ENCODE peak calls at places on chromosome 13, in six cellular contexts. One of them, this sample, is unnamed. For H3K27me3, the result is how much of the 10 kb centered on the place peaks cover.

GRCh38 chr13:85332595-85332994 is 466.6 kb downstream of the SLITRK6 start:
- DNase-seq in prostate gland: no peak
- DNase-seq in hepatocyte: no peak
- DNase-seq in CD4-positive, CD25-positive, alpha-beta regulatory T cell: no peak
- DNase-seq in effector memory CD4-positive, alpha-beta T cell: no peak
- DNase-seq in small intestine: no peak
- DNase-seq in this sample: no peak

GRCh38 chr13:40777166-40777956 is 6.4 kb upstream of the MRPS31 start:
- DNase-seq in effector memory CD4-positive, alpha-beta T cell: no peak
- DNase-seq in prostate gland: peak
- DNase-seq in small intestine: peak
- DNase-seq in CD4-positive, CD25-positive, alpha-beta regulatory T cell: peak
- DNase-seq in hepatocyte: peak
- DNase-seq in this sample: peak

GRCh38 chr13:93265800-93266199 is 39.2 kb downstream of the GPC6 start:
- DNase-seq in effector memory CD4-positive, alpha-beta T cell: no peak
- DNase-seq in prostate gland: no peak
- DNase-seq in CD4-positive, CD25-positive, alpha-beta regulatory T cell: no peak
- DNase-seq in small intestine: no peak
- DNase-seq in hepatocyte: no peak
- DNase-seq in this sample: no peak

GRCh38 chr13:48184260-48184659 is 48.7 kb upstream of the ITM2B start:
- DNase-seq in hepatocyte: no peak
- DNase-seq in prostate gland: no peak
- DNase-seq in effector memory CD4-positive, alpha-beta T cell: no peak
- DNase-seq in small intestine: no peak
- DNase-seq in CD4-positive, CD25-positive, alpha-beta regulatory T cell: no peak
- DNase-seq in this sample: no peak

GRCh38 chr13:85040176-85040660 is 759.0 kb downstream of the SLITRK6 start:
- DNase-seq in prostate gland: no peak
- DNase-seq in hepatocyte: no peak
- DNase-seq in small intestine: no peak
- DNase-seq in effector memory CD4-positive, alpha-beta T cell: no peak
- DNase-seq in CD4-positive, CD25-positive, alpha-beta regulatory T cell: no peak
- DNase-seq in this sample: no peak

GRCh38 chr13:50126378-50127016 is 111.3 kb downstream of the KCNRG start:
- DNase-seq in small intestine: no peak
- DNase-seq in effector memory CD4-positive, alpha-beta T cell: no peak
- DNase-seq in hepatocyte: peak
- DNase-seq in CD4-positive, CD25-positive, alpha-beta regulatory T cell: peak
- DNase-seq in prostate gland: no peak
- DNase-seq in this sample: peak

GRCh38 chr13:111213964-111214726 is 99.0 kb downstream of the ARHGEF7 start:
- DNase-seq in hepatocyte: no peak
- DNase-seq in prostate gland: no peak
- DNase-seq in CD4-positive, CD25-positive, alpha-beta regulatory T cell: no peak
- DNase-seq in small intestine: no peak
- DNase-seq in effector memory CD4-positive, alpha-beta T cell: no peak
- DNase-seq in this sample: no peak

GRCh38 chr13:23695711-23696512 is 125.7 kb downstream of the TNFRSF19 start:
- DNase-seq in small intestine: peak
- DNase-seq in CD4-positive, CD25-positive, alpha-beta regulatory T cell: peak
- DNase-seq in hepatocyte: no peak
- DNase-seq in effector memory CD4-positive, alpha-beta T cell: no peak
- DNase-seq in prostate gland: no peak
- DNase-seq in this sample: peak

GRCh38 chr13:90201676-90202425 is 1145.6 kb upstream of the MIR17HG start:
- DNase-seq in small intestine: no peak
- DNase-seq in effector memory CD4-positive, alpha-beta T cell: no peak
- DNase-seq in prostate gland: no peak
- DNase-seq in hepatocyte: peak
- DNase-seq in CD4-positive, CD25-positive, alpha-beta regulatory T cell: no peak
- DNase-seq in this sample: no peak

GRCh38 chr13:40910324-40911050 is 108.6 kb downstream of the ELF1 start:
- DNase-seq in effector memory CD4-positive, alpha-beta T cell: no peak
- DNase-seq in CD4-positive, CD25-positive, alpha-beta regulatory T cell: no peak
- DNase-seq in small intestine: no peak
- DNase-seq in prostate gland: no peak
- DNase-seq in hepatocyte: no peak
- DNase-seq in this sample: peak

GRCh38 chr13:97191143-97191542 is 31.0 kb upstream of the MBNL2 start:
- DNase-seq in CD4-positive, CD25-positive, alpha-beta regulatory T cell: no peak
- DNase-seq in prostate gland: no peak
- DNase-seq in small intestine: peak
- DNase-seq in effector memory CD4-positive, alpha-beta T cell: no peak
- DNase-seq in hepatocyte: no peak
- DNase-seq in this sample: no peak

GRCh38 chr13:48431431-48431830 is 18.5 kb upstream of the LPAR6 start:
- DNase-seq in hepatocyte: no peak
- DNase-seq in effector memory CD4-positive, alpha-beta T cell: no peak
- DNase-seq in small intestine: no peak
- DNase-seq in prostate gland: no peak
- DNase-seq in CD4-positive, CD25-positive, alpha-beta regulatory T cell: no peak
- DNase-seq in this sample: no peak

GRCh38 chr13:102548811-102549210 is 48.0 kb upstream of the TPP2 start:
- DNase-seq in hepatocyte: no peak
- DNase-seq in CD4-positive, CD25-positive, alpha-beta regulatory T cell: no peak
- DNase-seq in small intestine: no peak
- DNase-seq in prostate gland: no peak
- DNase-seq in effector memory CD4-positive, alpha-beta T cell: no peak
- DNase-seq in this sample: no peak

GRCh38 chr13:66624302-66624701 is 605.8 kb downstream of the PCDH9 start:
- DNase-seq in effector memory CD4-positive, alpha-beta T cell: no peak
- DNase-seq in hepatocyte: no peak
- DNase-seq in prostate gland: no peak
- DNase-seq in CD4-positive, CD25-positive, alpha-beta regulatory T cell: no peak
- DNase-seq in small intestine: no peak
- DNase-seq in this sample: no peak

GRCh38 chr13:109274188-109274821 is 512.1 kb downstream of the IRS2 start:
- DNase-seq in CD4-positive, CD25-positive, alpha-beta regulatory T cell: no peak
- DNase-seq in prostate gland: no peak
- DNase-seq in small intestine: no peak
- DNase-seq in effector memory CD4-positive, alpha-beta T cell: no peak
- DNase-seq in hepatocyte: peak
- DNase-seq in this sample: no peak

GRCh38 chr13:109684836-109685602 is 101.4 kb downstream of the IRS2 start:
- DNase-seq in prostate gland: peak
- DNase-seq in effector memory CD4-positive, alpha-beta T cell: no peak
- DNase-seq in small intestine: peak
- DNase-seq in hepatocyte: peak
- DNase-seq in CD4-positive, CD25-positive, alpha-beta regulatory T cell: no peak
- DNase-seq in this sample: no peak

GRCh38 chr13:49635599-49636433 is 7.5 kb downstream of the ARL11 start:
- DNase-seq in hepatocyte: no peak
- DNase-seq in small intestine: peak
- DNase-seq in CD4-positive, CD25-positive, alpha-beta regulatory T cell: peak
- DNase-seq in prostate gland: no peak
- DNase-seq in effector memory CD4-positive, alpha-beta T cell: peak
- DNase-seq in this sample: no peak

GRCh38 chr13:95226932-95227718 is 74.1 kb downstream of the ABCC4 start:
- DNase-seq in prostate gland: no peak
- DNase-seq in hepatocyte: no peak
- DNase-seq in small intestine: no peak
- DNase-seq in CD4-positive, CD25-positive, alpha-beta regulatory T cell: no peak
- DNase-seq in effector memory CD4-positive, alpha-beta T cell: no peak
- DNase-seq in this sample: peak

GRCh38 chr13:76848596-76848995 is 37.6 kb downstream of the KCTD12 start:
- DNase-seq in CD4-positive, CD25-positive, alpha-beta regulatory T cell: no peak
- DNase-seq in hepatocyte: no peak
- DNase-seq in small intestine: no peak
- DNase-seq in prostate gland: no peak
- DNase-seq in effector memory CD4-positive, alpha-beta T cell: no peak
- DNase-seq in this sample: no peak

GRCh38 chr13:109941951-109942350 is 155.6 kb upstream of the IRS2 start:
- DNase-seq in CD4-positive, CD25-positive, alpha-beta regulatory T cell: no peak
- DNase-seq in effector memory CD4-positive, alpha-beta T cell: no peak
- DNase-seq in small intestine: no peak
- DNase-seq in prostate gland: no peak
- DNase-seq in hepatocyte: no peak
- DNase-seq in this sample: no peak

GRCh38 chr13:98222816-98223215 is 45.7 kb upstream of the RNF113B start:
- DNase-seq in small intestine: no peak
- DNase-seq in prostate gland: no peak
- DNase-seq in hepatocyte: no peak
- DNase-seq in CD4-positive, CD25-positive, alpha-beta regulatory T cell: no peak
- DNase-seq in effector memory CD4-positive, alpha-beta T cell: no peak
- DNase-seq in this sample: no peak

GRCh38 chr13:75850915-75851314 is 214.8 kb downstream of the LMO7 start:
- DNase-seq in effector memory CD4-positive, alpha-beta T cell: no peak
- DNase-seq in prostate gland: no peak
- DNase-seq in small intestine: peak
- DNase-seq in hepatocyte: no peak
- DNase-seq in CD4-positive, CD25-positive, alpha-beta regulatory T cell: no peak
- DNase-seq in this sample: no peak

GRCh38 chr13:28492527-28493367 is 2.2 kb downstream of the FLT1 start:
- DNase-seq in effector memory CD4-positive, alpha-beta T cell: no peak
- DNase-seq in small intestine: no peak
- DNase-seq in hepatocyte: no peak
- DNase-seq in prostate gland: no peak
- DNase-seq in CD4-positive, CD25-positive, alpha-beta regulatory T cell: peak
- DNase-seq in this sample: no peak
- H3K27me3 ChIP-seq in effector memory CD4-positive, alpha-beta T cell: under half
- H3K27me3 ChIP-seq in small intestine: under half
- H3K27me3 ChIP-seq in hepatocyte: half or more
- H3K27me3 ChIP-seq in prostate gland: under half
- H3K27me3 ChIP-seq in CD4-positive, CD25-positive, alpha-beta regulatory T cell: under half
- H3K27me3 ChIP-seq in this sample: under half

GRCh38 chr13:112710855-112711527 is 21.2 kb downstream of the ATP11A start:
- DNase-seq in hepatocyte: no peak
- DNase-seq in small intestine: no peak
- DNase-seq in prostate gland: no peak
- DNase-seq in effector memory CD4-positive, alpha-beta T cell: no peak
- DNase-seq in CD4-positive, CD25-positive, alpha-beta regulatory T cell: no peak
- DNase-seq in this sample: no peak
- H3K4me3 ChIP-seq in hepatocyte: no peak
- H3K4me3 ChIP-seq in small intestine: no peak
- H3K4me3 ChIP-seq in prostate gland: no peak
- H3K4me3 ChIP-seq in effector memory CD4-positive, alpha-beta T cell: no peak
- H3K4me3 ChIP-seq in CD4-positive, CD25-positive, alpha-beta regulatory T cell: no peak
- H3K4me3 ChIP-seq in this sample: no peak

DNA sequence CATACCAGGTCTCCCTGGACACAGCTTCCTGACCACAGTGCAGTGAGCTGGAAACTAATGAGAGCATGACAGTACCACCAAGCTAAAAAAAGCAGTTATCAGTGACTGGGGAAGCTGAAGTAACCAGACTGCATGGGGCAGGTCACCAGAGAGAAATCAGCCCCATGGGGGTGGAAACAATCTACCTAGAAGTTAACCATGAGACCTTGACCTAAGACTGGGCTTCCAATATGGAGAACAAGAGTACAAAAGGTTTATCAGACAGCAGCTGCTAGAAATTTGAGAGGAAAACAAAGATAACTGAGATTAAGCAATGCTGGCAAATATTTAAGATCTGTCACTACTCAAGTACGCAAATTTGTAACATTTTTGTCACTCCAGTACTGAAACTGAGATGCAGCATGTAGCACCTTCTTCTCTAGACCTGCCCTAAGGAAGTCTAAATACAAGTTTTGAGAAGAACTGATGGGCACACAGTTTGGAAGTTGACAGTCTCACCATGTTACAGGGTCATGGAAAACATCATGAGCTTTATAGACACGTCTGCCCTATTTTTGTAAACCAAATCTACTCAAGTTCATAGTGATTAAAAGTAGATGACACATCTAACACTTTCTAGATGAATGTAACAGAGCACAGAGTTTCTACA is 2641.8 kb upstream of the PCDH20 start:
- DNase-seq in prostate gland: no peak
- DNase-seq in effector memory CD4-positive, alpha-beta T cell: no peak
- DNase-seq in CD4-positive, CD25-positive, alpha-beta regulatory T cell: no peak
- DNase-seq in hepatocyte: no peak
- DNase-seq in small intestine: no peak
- DNase-seq in this sample: no peak
- H3K27me3 ChIP-seq in prostate gland: under half
- H3K27me3 ChIP-seq in effector memory CD4-positive, alpha-beta T cell: under half
- H3K27me3 ChIP-seq in CD4-positive, CD25-positive, alpha-beta regulatory T cell: under half
- H3K27me3 ChIP-seq in hepatocyte: under half
- H3K27me3 ChIP-seq in small intestine: under half
- H3K27me3 ChIP-seq in this sample: under half

GRCh38 chr13:106796280-106797047 is 228.5 kb upstream of the ARGLU1 start:
- DNase-seq in small intestine: no peak
- DNase-seq in effector memory CD4-positive, alpha-beta T cell: no peak
- DNase-seq in prostate gland: no peak
- DNase-seq in CD4-positive, CD25-positive, alpha-beta regulatory T cell: no peak
- DNase-seq in hepatocyte: no peak
- DNase-seq in this sample: peak
- H3K4me3 ChIP-seq in small intestine: no peak
- H3K4me3 ChIP-seq in effector memory CD4-positive, alpha-beta T cell: no peak
- H3K4me3 ChIP-seq in prostate gland: no peak
- H3K4me3 ChIP-seq in CD4-positive, CD25-positive, alpha-beta regulatory T cell: peak
- H3K4me3 ChIP-seq in hepatocyte: peak
- H3K4me3 ChIP-seq in this sample: no peak

GRCh38 chr13:30353060-30353459 is 45.7 kb upstream of the KATNAL1 start:
- DNase-seq in small intestine: no peak
- DNase-seq in hepatocyte: no peak
- DNase-seq in CD4-positive, CD25-positive, alpha-beta regulatory T cell: no peak
- DNase-seq in effector memory CD4-positive, alpha-beta T cell: no peak
- DNase-seq in prostate gland: no peak
- DNase-seq in this sample: no peak

GRCh38 chr13:30355839-30356238 is 48.5 kb upstream of the KATNAL1 start:
- DNase-seq in small intestine: no peak
- DNase-seq in CD4-positive, CD25-positive, alpha-beta regulatory T cell: no peak
- DNase-seq in hepatocyte: no peak
- DNase-seq in prostate gland: no peak
- DNase-seq in effector memory CD4-positive, alpha-beta T cell: no peak
- DNase-seq in this sample: no peak

GRCh38 chr13:30354481-30355404 is 47.4 kb upstream of the KATNAL1 start:
- DNase-seq in hepatocyte: peak
- DNase-seq in effector memory CD4-positive, alpha-beta T cell: no peak
- DNase-seq in CD4-positive, CD25-positive, alpha-beta regulatory T cell: no peak
- DNase-seq in small intestine: no peak
- DNase-seq in prostate gland: no peak
- DNase-seq in this sample: no peak

GRCh38 chr13:30353601-30354000 is 46.2 kb upstream of the KATNAL1 start:
- DNase-seq in prostate gland: no peak
- DNase-seq in CD4-positive, CD25-positive, alpha-beta regulatory T cell: no peak
- DNase-seq in small intestine: no peak
- DNase-seq in effector memory CD4-positive, alpha-beta T cell: no peak
- DNase-seq in hepatocyte: no peak
- DNase-seq in this sample: no peak

DNA sequence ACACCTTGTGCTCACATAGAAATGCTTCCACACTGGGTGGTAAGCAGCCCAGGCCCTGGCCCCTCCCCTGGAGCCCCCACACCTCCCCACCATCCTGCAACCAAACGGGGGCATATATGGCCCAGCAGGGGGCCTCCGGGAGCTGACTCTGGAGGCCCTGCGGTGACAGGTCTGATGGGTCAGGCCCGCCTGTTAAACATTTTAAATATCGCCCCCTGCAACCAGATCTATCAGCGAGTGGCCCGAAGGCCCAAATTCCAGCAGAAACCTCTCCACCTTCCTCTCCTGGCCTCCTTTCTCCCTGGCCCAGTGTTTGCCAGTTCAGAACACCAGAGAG is 48.0 kb upstream of the KATNAL1 start:
- DNase-seq in hepatocyte: peak
- DNase-seq in effector memory CD4-positive, alpha-beta T cell: no peak
- DNase-seq in small intestine: no peak
- DNase-seq in CD4-positive, CD25-positive, alpha-beta regulatory T cell: no peak
- DNase-seq in prostate gland: no peak
- DNase-seq in this sample: peak
- H3K27me3 ChIP-seq in hepatocyte: under half
- H3K27me3 ChIP-seq in effector memory CD4-positive, alpha-beta T cell: under half
- H3K27me3 ChIP-seq in small intestine: under half
- H3K27me3 ChIP-seq in CD4-positive, CD25-positive, alpha-beta regulatory T cell: under half
- H3K27me3 ChIP-seq in prostate gland: under half
- H3K27me3 ChIP-seq in this sample: under half

This sample was measured in GM06990.